ENCODE peak calls at places on chromosome 1, in six cellular contexts. One of them, this sample, is unnamed.

GRCh38 chr1:7462627-7463026 is 308.5 kb upstream of the VAMP3 start:
- DNase-seq in HepG2: no peak
- DNase-seq in HCT116: no peak
- DNase-seq in K562: no peak
- DNase-seq in SK-N-SH: peak
- DNase-seq in GM12878: no peak
- DNase-seq in this sample: no peak

GRCh38 chr1:28640766-28641165 is 2.1 kb downstream of the TAF12 start:
- DNase-seq in K562: no peak
- DNase-seq in HCT116: peak
- DNase-seq in SK-N-SH: no peak
- DNase-seq in HepG2: peak
- DNase-seq in GM12878: no peak
- DNase-seq in this sample: no peak

GRCh38 chr1:34656299-34656698 is 98.5 kb upstream of the GJB5 start:
- DNase-seq in GM12878: no peak
- DNase-seq in HepG2: no peak
- DNase-seq in SK-N-SH: no peak
- DNase-seq in HCT116: no peak
- DNase-seq in K562: no peak
- DNase-seq in this sample: no peak

GRCh38 chr1:226656601-226657277 is 82.3 kb downstream of the ITPKB start:
- DNase-seq in GM12878: no peak
- DNase-seq in K562: no peak
- DNase-seq in HCT116: no peak
- DNase-seq in SK-N-SH: peak
- DNase-seq in HepG2: no peak
- DNase-seq in this sample: no peak

GRCh38 chr1:182617734-182618288 is 13.6 kb upstream of the RGS16 start:
- DNase-seq in GM12878: no peak
- DNase-seq in SK-N-SH: no peak
- DNase-seq in K562: no peak
- DNase-seq in HCT116: peak
- DNase-seq in HepG2: no peak
- DNase-seq in this sample: no peak

GRCh38 chr1:233679030-233679429 is 65.1 kb downstream of the KCNK1 start:
- DNase-seq in K562: no peak
- DNase-seq in HepG2: no peak
- DNase-seq in GM12878: no peak
- DNase-seq in SK-N-SH: no peak
- DNase-seq in HCT116: no peak
- DNase-seq in this sample: no peak

GRCh38 chr1:44390277-44390676 is 14.8 kb upstream of the RNF220 start:
- DNase-seq in HepG2: peak
- DNase-seq in K562: no peak
- DNase-seq in GM12878: no peak
- DNase-seq in SK-N-SH: no peak
- DNase-seq in HCT116: no peak
- DNase-seq in this sample: no peak

GRCh38 chr1:201786824-201787223 is 42.1 kb upstream of the IPO9 start:
- DNase-seq in SK-N-SH: no peak
- DNase-seq in GM12878: no peak
- DNase-seq in K562: no peak
- DNase-seq in HCT116: no peak
- DNase-seq in HepG2: no peak
- DNase-seq in this sample: no peak

GRCh38 chr1:26957306-26957705 is 3.0 kb downstream of the KDF1 start:
- DNase-seq in SK-N-SH: no peak
- DNase-seq in GM12878: no peak
- DNase-seq in HepG2: no peak
- DNase-seq in K562: no peak
- DNase-seq in HCT116: no peak
- DNase-seq in this sample: no peak

GRCh38 chr1:117631761-117632160 is 25.9 kb downstream of the TENT5C start:
- DNase-seq in SK-N-SH: no peak
- DNase-seq in K562: no peak
- DNase-seq in GM12878: no peak
- DNase-seq in HepG2: no peak
- DNase-seq in HCT116: no peak
- DNase-seq in this sample: peak

GRCh38 chr1:35845766-35846165 is 37.2 kb upstream of the AGO1 start:
- DNase-seq in SK-N-SH: peak
- DNase-seq in HCT116: no peak
- DNase-seq in HepG2: no peak
- DNase-seq in GM12878: no peak
- DNase-seq in K562: no peak
- DNase-seq in this sample: no peak

GRCh38 chr1:2499986-2500596 is 24.0 kb downstream of the PLCH2 start:
- DNase-seq in HCT116: no peak
- DNase-seq in SK-N-SH: peak
- DNase-seq in HepG2: no peak
- DNase-seq in K562: no peak
- DNase-seq in GM12878: no peak
- DNase-seq in this sample: no peak

GRCh38 chr1:64471724-64472276 is 1.9 kb downstream of the CACHD1 start:
- DNase-seq in HCT116: no peak
- DNase-seq in GM12878: no peak
- DNase-seq in SK-N-SH: no peak
- DNase-seq in K562: no peak
- DNase-seq in HepG2: no peak
- DNase-seq in this sample: no peak

GRCh38 chr1:228465571-228466146 is 21.5 kb upstream of the RNF187 start:
- DNase-seq in K562: no peak
- DNase-seq in HepG2: no peak
- DNase-seq in SK-N-SH: no peak
- DNase-seq in HCT116: no peak
- DNase-seq in GM12878: no peak
- DNase-seq in this sample: no peak

GRCh38 chr1:213264534-213264933 is 213.5 kb downstream of the RPS6KC1 start:
- DNase-seq in K562: no peak
- DNase-seq in GM12878: no peak
- DNase-seq in HepG2: no peak
- DNase-seq in SK-N-SH: no peak
- DNase-seq in HCT116: no peak
- DNase-seq in this sample: no peak

GRCh38 chr1:153288634-153289275 is 24.0 kb downstream of the PGLYRP3 start:
- DNase-seq in HepG2: no peak
- DNase-seq in HCT116: peak
- DNase-seq in GM12878: no peak
- DNase-seq in K562: peak
- DNase-seq in SK-N-SH: peak
- DNase-seq in this sample: no peak

GRCh38 chr1:119453021-119453420 is 38.1 kb downstream of the HSD3B2 start:
- DNase-seq in K562: no peak
- DNase-seq in GM12878: no peak
- DNase-seq in SK-N-SH: no peak
- DNase-seq in HepG2: no peak
- DNase-seq in HCT116: no peak
- DNase-seq in this sample: no peak

GRCh38 chr1:192974701-192975100 is 84.5 kb downstream of the UCHL5 start:
- DNase-seq in GM12878: no peak
- DNase-seq in HCT116: peak
- DNase-seq in SK-N-SH: no peak
- DNase-seq in K562: no peak
- DNase-seq in HepG2: no peak
- DNase-seq in this sample: no peak

GRCh38 chr1:67646145-67647035 is 38.6 kb upstream of the GADD45A start:
- DNase-seq in K562: peak
- DNase-seq in GM12878: no peak
- DNase-seq in HCT116: no peak
- DNase-seq in HepG2: no peak
- DNase-seq in SK-N-SH: peak
- DNase-seq in this sample: peak

GRCh38 chr1:109483658-109484518 is at the start of gene ATXN7L2:
- DNase-seq in K562: peak
- DNase-seq in HCT116: peak
- DNase-seq in GM12878: peak
- DNase-seq in HepG2: peak
- DNase-seq in SK-N-SH: peak
- DNase-seq in this sample: peak

GRCh38 chr1:182015360-182015759 is 46.2 kb downstream of the ZNF648 start:
- DNase-seq in HCT116: no peak
- DNase-seq in SK-N-SH: peak
- DNase-seq in K562: no peak
- DNase-seq in GM12878: no peak
- DNase-seq in HepG2: no peak
- DNase-seq in this sample: no peak

DNA sequence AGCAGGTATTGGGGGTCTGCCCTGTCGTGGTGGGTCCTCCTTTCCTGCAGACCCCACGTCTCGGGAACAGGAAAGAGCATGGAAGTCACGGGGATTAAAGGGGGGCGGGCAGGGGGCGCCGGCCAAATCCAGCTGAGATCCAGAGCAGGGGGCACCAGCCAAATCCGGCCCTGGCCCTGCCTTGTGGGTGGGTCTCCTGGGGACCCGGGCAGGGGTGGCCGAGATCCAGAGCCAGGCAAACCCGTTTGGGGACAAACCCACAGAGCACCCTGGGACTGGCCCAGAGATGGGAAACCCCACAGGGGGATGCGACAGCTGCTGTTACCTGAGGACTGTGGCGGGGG is 9.9 kb upstream of the RNF223 start:
- DNase-seq in SK-N-SH: no peak
- DNase-seq in K562: no peak
- DNase-seq in GM12878: no peak
- DNase-seq in HepG2: no peak
- DNase-seq in HCT116: no peak
- DNase-seq in this sample: no peak
- TF ChIP-seq JUND in SK-N-SH: no peak
- TF ChIP-seq JUND in K562: no peak
- TF ChIP-seq JUND in GM12878: no peak
- TF ChIP-seq JUND in HepG2: no peak
- TF ChIP-seq JUND in HCT116: no peak
- TF ChIP-seq JUND in this sample: no peak

GRCh38 chr1:216750031-216750627 is 26.9 kb upstream of the ESRRG start:
- DNase-seq in HCT116: no peak
- DNase-seq in K562: no peak
- DNase-seq in HepG2: peak
- DNase-seq in SK-N-SH: peak
- DNase-seq in GM12878: no peak
- DNase-seq in this sample: peak
- TF ChIP-seq JUND in HCT116: no peak
- TF ChIP-seq JUND in K562: no peak
- TF ChIP-seq JUND in HepG2: no peak
- TF ChIP-seq JUND in SK-N-SH: no peak
- TF ChIP-seq JUND in GM12878: no peak
- TF ChIP-seq JUND in this sample: no peak

GRCh38 chr1:170805957-170806662 is 129.2 kb upstream of the MROH9 start:
- DNase-seq in GM12878: no peak
- DNase-seq in SK-N-SH: no peak
- DNase-seq in HepG2: no peak
- DNase-seq in K562: no peak
- DNase-seq in HCT116: no peak
- DNase-seq in this sample: no peak
- TF ChIP-seq JUND in GM12878: no peak
- TF ChIP-seq JUND in SK-N-SH: no peak
- TF ChIP-seq JUND in HepG2: no peak
- TF ChIP-seq JUND in K562: no peak
- TF ChIP-seq JUND in HCT116: no peak
- TF ChIP-seq JUND in this sample: no peak

DNA sequence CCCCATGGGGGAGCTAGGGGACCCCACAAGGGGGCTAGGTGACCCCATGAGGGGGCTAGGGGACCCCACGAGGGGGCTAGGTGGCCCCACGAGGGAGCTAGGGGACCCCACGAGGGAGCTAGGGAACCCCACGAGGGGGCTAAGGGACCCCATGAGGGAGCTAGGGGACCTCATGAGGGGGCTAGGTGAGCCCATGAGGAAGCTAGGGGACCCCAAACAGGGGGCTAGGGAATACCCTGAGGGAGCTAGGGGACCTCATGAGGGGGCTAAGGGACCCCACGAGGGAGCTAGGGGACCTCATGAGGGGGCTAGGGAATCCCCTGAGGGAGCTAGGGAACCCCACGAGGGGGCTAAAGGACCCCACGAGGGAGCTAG is 50.5 kb upstream of the DMRTB1 start:
- DNase-seq in HCT116: no peak
- DNase-seq in HepG2: no peak
- DNase-seq in K562: no peak
- DNase-seq in GM12878: no peak
- DNase-seq in SK-N-SH: no peak
- DNase-seq in this sample: no peak
- TF ChIP-seq JUND in HCT116: no peak
- TF ChIP-seq JUND in HepG2: no peak
- TF ChIP-seq JUND in K562: no peak
- TF ChIP-seq JUND in GM12878: no peak
- TF ChIP-seq JUND in SK-N-SH: no peak
- TF ChIP-seq JUND in this sample: no peak

DNA sequence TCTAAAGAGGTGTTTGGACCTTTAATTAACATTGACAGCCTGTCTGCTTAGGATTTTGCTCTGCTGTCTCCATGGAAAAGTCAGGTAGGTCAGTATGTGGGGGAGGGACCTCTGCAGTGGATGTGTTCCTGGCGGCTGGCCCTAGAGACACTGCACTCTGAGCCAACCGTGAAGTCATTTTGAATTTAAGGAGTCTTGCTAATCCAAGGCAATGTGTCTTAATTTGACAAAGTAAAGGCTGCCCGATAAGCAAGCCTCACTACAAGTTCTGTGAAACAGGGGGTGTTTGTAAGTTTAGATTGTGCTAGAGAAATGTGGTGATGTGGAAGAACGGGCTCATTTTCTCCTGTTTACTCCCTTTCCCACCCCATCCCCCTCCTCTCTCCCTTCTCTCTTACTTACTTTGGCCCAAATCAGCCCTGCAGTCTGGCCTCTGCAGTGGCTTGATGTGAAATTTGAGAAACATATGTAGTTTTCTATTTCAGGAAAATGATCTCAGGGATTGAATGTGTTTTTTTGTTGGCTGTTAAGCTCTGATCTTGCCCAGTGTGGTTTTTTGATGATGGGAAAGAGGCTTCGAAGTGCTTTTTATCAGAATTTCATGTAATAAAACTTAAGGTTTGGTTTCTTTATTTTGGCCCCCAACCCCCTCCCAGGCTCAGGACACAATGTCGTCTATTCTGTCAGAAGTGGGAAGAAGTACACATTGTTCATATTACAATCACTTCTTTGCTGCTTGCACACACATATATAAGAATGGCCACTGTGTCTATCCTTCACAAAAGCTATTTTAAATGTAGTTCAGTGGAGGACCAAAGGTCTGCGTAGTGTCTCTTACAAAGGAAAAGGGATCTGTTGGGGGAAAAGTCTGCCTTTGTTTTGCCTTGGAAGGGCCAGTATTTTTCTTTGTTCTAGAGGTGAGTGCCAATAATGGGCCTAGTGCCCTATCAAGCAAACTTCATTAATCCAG is 96.6 kb downstream of the FGGY start:
- DNase-seq in HepG2: peak
- DNase-seq in SK-N-SH: no peak
- DNase-seq in K562: peak
- DNase-seq in HCT116: no peak
- DNase-seq in GM12878: no peak
- DNase-seq in this sample: no peak
- TF ChIP-seq JUND in HepG2: no peak
- TF ChIP-seq JUND in SK-N-SH: peak
- TF ChIP-seq JUND in K562: peak
- TF ChIP-seq JUND in HCT116: no peak
- TF ChIP-seq JUND in GM12878: no peak
- TF ChIP-seq JUND in this sample: no peak

DNA sequence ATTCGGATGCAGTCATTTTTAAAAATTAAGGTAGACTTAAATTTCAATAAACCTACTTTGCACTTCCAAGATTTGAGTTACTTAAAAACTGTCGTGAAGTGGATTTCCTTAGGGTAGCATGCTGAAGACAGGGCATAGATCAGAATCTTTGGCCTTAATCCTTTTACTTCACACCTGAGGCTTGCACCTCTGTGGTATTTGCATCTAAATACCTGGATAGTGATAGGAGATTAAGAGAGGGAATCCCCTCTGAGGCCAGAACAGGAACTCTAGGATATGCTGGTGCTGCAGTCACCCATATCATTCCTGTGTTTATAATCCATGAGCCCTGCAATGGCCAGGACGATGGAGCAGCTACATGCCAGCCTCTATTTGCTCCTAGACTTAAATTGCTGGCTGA is 333.8 kb downstream of the DUSP10 start:
- DNase-seq in K562: no peak
- DNase-seq in HCT116: no peak
- DNase-seq in HepG2: no peak
- DNase-seq in GM12878: no peak
- DNase-seq in SK-N-SH: no peak
- DNase-seq in this sample: no peak
- TF ChIP-seq JUND in K562: no peak
- TF ChIP-seq JUND in HCT116: no peak
- TF ChIP-seq JUND in HepG2: no peak
- TF ChIP-seq JUND in GM12878: no peak
- TF ChIP-seq JUND in SK-N-SH: no peak
- TF ChIP-seq JUND in this sample: no peak

This sample was measured in T47D.